ENCODE peak calls at places on chromosome 3, in ten cellular contexts. H, D, V, K, L, B, M, G, E and F are unnamed samples.

GRCh38 chr3:42489116-42489936 is 13.1 kb upstream of the VIPR1 start:
- DNase-seq in E (no peak), H (no peak), B (no peak), K (no peak), V (no peak), L (no peak), D (no peak), G (no peak), M (no peak), F (no peak)

GRCh38 chr3:182364723-182365650 is 428.3 kb upstream of the ATP11B start:
- DNase-seq in G (no peak), V (no peak), B (no peak), D (no peak), L (no peak), E (no peak), K (no peak), M (no peak), H (no peak), F (no peak)

GRCh38 chr3:53775834-53776251 is 70.4 kb downstream of the CHDH start:
- DNase-seq in B (no peak), K (no peak), E (peak), L (no peak), G (no peak), D (no peak), V (no peak), M (peak), H (no peak), F (no peak)

GRCh38 chr3:44240061-44240460 is 1.6 kb upstream of the TOPAZ1 start:
- DNase-seq in M (no peak), V (no peak), B (no peak), H (no peak), L (no peak), D (no peak), E (no peak), G (no peak), K (no peak), F (no peak)

GRCh38 chr3:142886938-142887337 is 1.9 kb downstream of the PCOLCE2 start:
- DNase-seq in D (no peak), G (peak), H (peak), M (no peak), V (no peak), K (no peak), B (no peak), E (peak), L (no peak), F (no peak)

GRCh38 chr3:115018694-115019093 is 128.4 kb downstream of the ZBTB20 start:
- DNase-seq in D (no peak), H (no peak), G (no peak), E (no peak), B (no peak), V (no peak), K (no peak), M (no peak), L (no peak), F (no peak)

GRCh38 chr3:112640333-112640863 is 545 bp downstream of the CCDC80 start:
- DNase-seq in V (no peak), G (peak), L (peak), M (no peak), H (peak), E (peak), B (no peak), D (no peak), K (no peak), F (no peak)

GRCh38 chr3:15753056-15753710 is 44.6 kb downstream of the ANKRD28 start:
- DNase-seq in B (no peak), M (no peak), L (no peak), V (no peak), K (no peak), G (no peak), E (no peak), D (no peak), H (no peak), F (no peak)

GRCh38 chr3:98645039-98645438 is 51.6 kb upstream of the CPOX start:
- DNase-seq in B (no peak), E (peak), K (no peak), G (no peak), D (no peak), M (no peak), L (no peak), V (no peak), H (no peak), F (no peak)

GRCh38 chr3:41202834-41203345 is 3.6 kb downstream of the CTNNB1 start:
- DNase-seq in L (peak), K (no peak), V (no peak), D (no peak), E (peak), M (no peak), H (peak), G (peak), B (no peak), F (no peak)

GRCh38 chr3:170493712-170494182 is 75.1 kb downstream of the CLDN11 start:
- DNase-seq in G (no peak), V (no peak), K (no peak), H (peak), L (no peak), D (no peak), E (peak), B (no peak), M (no peak), F (no peak)

GRCh38 chr3:156631323-156631722 is 43.1 kb upstream of the TIPARP start:
- DNase-seq in L (no peak), D (no peak), M (no peak), B (no peak), H (no peak), G (no peak), K (no peak), E (peak), V (no peak), F (no peak)

GRCh38 chr3:186614597-186615483 is 2.0 kb downstream of the AHSG start:
- DNase-seq in G (no peak), H (peak), B (peak), L (peak), E (peak), M (peak), V (peak), D (peak), K (no peak), F (no peak)

GRCh38 chr3:55198554-55198953 is 270.7 kb upstream of the LRTM1 start:
- DNase-seq in M (no peak), V (no peak), B (no peak), E (peak), H (peak), L (no peak), K (no peak), G (peak), D (no peak), F (no peak)

GRCh38 chr3:189728915-189729314 is 97.7 kb downstream of the TP63 start:
- DNase-seq in G (no peak), E (no peak), K (no peak), D (no peak), L (no peak), H (no peak), M (no peak), V (no peak), B (no peak), F (no peak)

GRCh38 chr3:190269096-190269495 is 53.1 kb downstream of the CLDN1 start:
- DNase-seq in L (no peak), G (no peak), V (no peak), D (no peak), B (no peak), H (no peak), E (no peak), M (no peak), K (no peak), F (no peak)

GRCh38 chr3:18780941-18781340 is 355.8 kb upstream of the SATB1 start:
- DNase-seq in K (no peak), M (no peak), V (no peak), G (no peak), L (no peak), B (no peak), D (no peak), H (no peak), E (no peak), F (no peak)

GRCh38 chr3:50662408-50662807 is 12.3 kb upstream of the DOCK3 start:
- DNase-seq in M (no peak), E (no peak), G (no peak), H (no peak), V (no peak), B (no peak), L (no peak), K (no peak), D (no peak), F (peak)

GRCh38 chr3:196502775-196503181 is 790 bp downstream of the RNF168 start:
- DNase-seq in D (peak), L (peak), K (peak), E (peak), M (no peak), H (peak), B (peak), G (peak), V (peak), F (no peak)

GRCh38 chr3:169772530-169772950 is 656 bp upstream of the MYNN start:
- DNase-seq in G (no peak), K (no peak), D (peak), E (peak), L (peak), H (peak), V (no peak), B (peak), M (no peak), F (no peak)

GRCh38 chr3:160130950-160131349 is 94.3 kb upstream of the C3orf80 start:
- DNase-seq in D (no peak), M (no peak), H (peak), B (no peak), L (no peak), G (peak), K (no peak), E (peak), V (no peak), F (no peak)

GRCh38 chr3:43453981-43454380 is 167.6 kb downstream of the SNRK start:
- DNase-seq in M (no peak), D (no peak), L (no peak), V (no peak), H (no peak), E (no peak), G (no peak), B (no peak), K (no peak), F (no peak)

GRCh38 chr3:23968467-23969184 is 23.5 kb downstream of the NR1D2 start:
- DNase-seq in K (no peak), L (no peak), M (no peak), E (peak), V (no peak), H (peak), G (no peak), D (no peak), B (no peak), F (no peak)

GRCh38 chr3:157418104-157418503 is 18.5 kb upstream of the PTX3 start:
- DNase-seq in V (no peak), E (peak), B (no peak), L (no peak), D (no peak), K (no peak), M (no peak), G (no peak), H (peak), F (no peak)

GRCh38 chr3:152235709-152236298 is 32.9 kb upstream of the MBNL1 start:
- DNase-seq in V (no peak), M (no peak), D (no peak), L (no peak), G (no peak), B (no peak), E (peak), K (no peak), H (peak), F (no peak)

GRCh38 chr3:144085964-144086363 is 114.3 kb downstream of the DIPK2A start:
- DNase-seq in G (no peak), E (peak), B (peak), D (no peak), K (no peak), L (no peak), V (no peak), H (peak), M (no peak), F (no peak)

GRCh38 chr3:124837730-124838186 is 49.4 kb downstream of the ITGB5 start:
- DNase-seq in M (no peak), K (no peak), E (peak), V (no peak), D (peak), L (no peak), B (no peak), H (peak), G (no peak), F (no peak)

GRCh38 chr3:131233900-131234667 is 147.5 kb upstream of the NUDT16 start:
- DNase-seq in L (no peak), E (peak), D (no peak), B (no peak), M (no peak), G (no peak), V (no peak), H (no peak), K (no peak), F (no peak)

DNA sequence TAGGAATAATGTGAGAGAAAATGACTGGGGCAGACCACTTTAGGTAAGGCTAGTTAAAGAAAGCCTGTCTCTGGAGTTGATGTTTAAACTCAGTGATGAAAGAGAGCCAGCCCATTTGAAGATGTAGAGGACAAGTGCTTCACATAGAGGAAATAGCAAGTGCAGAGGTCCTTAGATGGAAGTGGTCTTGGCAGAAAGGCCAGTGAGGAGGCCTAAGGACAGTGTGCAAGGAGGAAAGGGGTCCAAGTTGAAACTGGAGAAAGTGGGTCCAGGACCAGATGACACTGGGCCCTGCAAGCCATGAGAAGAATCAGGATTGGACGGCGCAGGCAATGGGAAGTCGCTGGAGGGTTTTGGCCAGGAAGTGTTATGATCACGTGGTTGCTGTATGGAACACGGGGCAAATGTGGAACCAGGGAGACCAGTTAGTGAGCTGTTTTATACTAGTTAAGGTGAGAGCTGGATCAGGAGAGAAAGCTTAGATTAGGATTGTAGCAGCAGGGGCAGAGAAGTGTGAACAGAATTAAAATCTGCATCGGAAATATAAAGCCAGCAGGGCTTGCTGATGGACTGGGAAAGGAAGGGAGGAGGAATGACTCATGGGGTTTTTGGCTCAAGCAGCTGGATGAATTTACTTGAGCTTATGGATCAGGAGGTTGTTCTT is 48.0 kb upstream of the SCAANT1 start:
- DNase-seq in D (no peak), V (no peak), B (no peak), L (no peak), H (peak), M (no peak), E (peak), K (no peak), G (no peak), F (no peak)
- TF ChIP-seq CTCF in D (no peak), V (no peak), B (no peak), L (no peak), H (peak), M (no peak), E (no peak), K (no peak), G (no peak), F (peak)

GRCh38 chr3:133444071-133444774 is 44.4 kb downstream of the BFSP2 start:
- DNase-seq in G (no peak), B (no peak), V (no peak), K (no peak), D (no peak), E (peak), M (no peak), H (peak), L (no peak), F (no peak)
- TF ChIP-seq CTCF in G (no peak), B (no peak), V (no peak), K (no peak), D (no peak), E (no peak), M (no peak), H (peak), L (no peak), F (peak)

GRCh38 chr3:184248454-184249411 is at the start of gene ALG3:
- DNase-seq in K (peak), D (peak), H (peak), L (peak), B (peak), E (peak), M (peak), G (peak), V (peak), F (peak)
- TF ChIP-seq CTCF in K (no peak), D (no peak), H (no peak), L (no peak), B (no peak), E (no peak), M (no peak), G (no peak), V (no peak), F (no peak)

GRCh38 chr3:188390775-188391443 is 237.0 kb downstream of the LPP start:
- DNase-seq in G (no peak), V (no peak), B (no peak), D (no peak), E (no peak), L (peak), H (no peak), K (no peak), M (no peak), F (no peak)
- TF ChIP-seq CTCF in G (no peak), V (no peak), B (no peak), D (no peak), E (no peak), L (no peak), H (no peak), K (no peak), M (no peak), F (peak)

DNA sequence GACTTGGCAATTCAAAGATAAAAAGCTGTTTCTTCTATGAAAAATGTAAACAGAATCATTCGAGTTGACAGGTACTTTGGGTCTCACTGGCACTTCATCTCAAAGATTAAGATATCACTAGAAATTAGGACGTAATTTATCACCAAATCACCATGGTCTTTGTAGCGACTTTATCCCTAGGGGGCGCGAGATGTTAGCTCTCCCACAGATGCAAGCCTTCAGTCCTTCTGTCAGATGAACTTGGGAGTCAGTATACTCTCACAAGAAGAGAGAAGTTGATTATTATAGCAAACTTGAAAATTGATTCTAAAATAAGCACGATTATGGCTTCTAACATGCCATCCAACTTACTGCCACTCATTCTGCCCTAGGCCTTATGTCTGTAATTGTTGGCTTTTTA is 150.3 kb downstream of the ALCAM start:
- DNase-seq in V (no peak), B (no peak), L (peak), H (no peak), M (no peak), D (peak), K (no peak), G (no peak), E (peak), F (no peak)
- TF ChIP-seq CTCF in V (no peak), B (no peak), L (peak), H (peak), M (no peak), D (peak), K (no peak), G (no peak), E (no peak), F (peak)

DNA sequence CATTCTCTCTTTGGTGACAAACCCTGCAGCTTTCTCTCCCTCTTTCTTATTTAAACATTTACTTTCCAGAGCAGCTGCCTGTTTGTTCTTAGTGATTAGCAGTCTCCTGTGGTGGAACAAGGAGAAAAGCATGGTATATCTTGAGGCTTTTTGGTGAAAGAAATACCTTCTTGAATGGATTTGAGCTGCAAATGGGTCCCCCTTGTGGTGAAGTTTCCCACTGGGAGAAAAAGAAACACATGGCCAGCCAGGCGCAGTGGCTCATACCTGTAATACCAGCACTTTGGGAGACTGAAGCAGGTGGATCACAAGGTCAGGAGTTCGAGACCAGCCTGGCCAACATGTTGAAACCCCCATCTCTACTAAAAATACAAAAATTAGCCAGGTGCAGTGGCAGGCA is 48.3 kb upstream of the ACP3 start:
- DNase-seq in K (no peak), D (peak), E (peak), L (no peak), G (no peak), V (no peak), B (no peak), M (no peak), H (peak), F (no peak)
- TF ChIP-seq CTCF in K (no peak), D (peak), E (peak), L (peak), G (peak), V (no peak), B (peak), M (no peak), H (peak), F (peak)

GRCh38 chr3:88112329-88112728 is 37.4 kb upstream of the C3orf38 start:
- DNase-seq in D (no peak), L (no peak), B (no peak), V (no peak), H (no peak), K (no peak), M (no peak), G (no peak), E (no peak), F (no peak)

GRCh38 chr3:88117683-88118082 is 32.1 kb upstream of the C3orf38 start:
- DNase-seq in M (no peak), B (no peak), E (no peak), G (no peak), K (no peak), H (no peak), V (no peak), D (no peak), L (no peak), F (no peak)

GRCh38 chr3:88114878-88115549 is 34.7 kb upstream of the C3orf38 start:
- DNase-seq in L (no peak), E (no peak), V (no peak), B (no peak), M (no peak), K (no peak), G (no peak), H (no peak), D (no peak), F (no peak)

DNA sequence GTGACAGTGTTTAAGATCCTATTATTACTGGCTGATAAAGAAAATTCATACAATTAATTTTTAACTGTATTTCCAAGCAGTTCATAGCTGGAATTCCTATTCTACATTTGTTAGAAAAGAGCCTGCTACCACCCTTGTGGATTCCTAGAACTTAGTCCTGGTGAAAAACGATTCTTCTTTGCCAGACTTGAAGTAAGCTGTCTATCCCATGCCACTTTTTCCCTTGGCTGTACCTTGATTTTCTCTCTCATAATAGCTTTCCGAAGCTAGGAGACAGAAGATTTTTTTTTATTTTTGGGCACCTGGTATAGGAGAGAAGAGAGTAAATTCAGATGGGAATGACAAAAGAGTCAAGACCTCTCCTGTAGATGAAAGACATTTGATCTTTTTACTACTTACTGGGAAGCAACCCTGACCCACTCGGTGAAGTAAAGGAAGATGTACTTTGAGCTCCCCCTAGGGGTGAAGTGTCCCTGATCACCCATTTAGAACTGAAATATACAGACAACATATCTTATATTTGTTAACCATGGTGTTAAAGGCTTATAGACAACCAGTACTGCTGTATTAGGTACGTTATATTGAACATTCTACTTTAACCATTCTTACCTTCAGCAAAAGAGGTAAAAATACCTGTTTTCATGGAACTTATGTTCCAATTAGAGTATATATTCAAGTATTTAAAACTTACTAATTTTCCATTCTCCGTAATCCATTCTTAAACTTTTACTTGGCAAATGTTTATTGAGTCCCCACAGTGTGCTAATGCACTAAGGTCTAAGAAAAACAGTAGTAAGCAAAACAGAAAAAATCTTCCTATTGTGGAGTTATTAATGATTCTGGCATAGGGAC is 36.2 kb upstream of the C3orf38 start:
- DNase-seq in L (peak), H (peak), E (peak), B (no peak), V (no peak), M (no peak), D (peak), K (peak), G (peak), F (no peak)
- TF ChIP-seq CTCF in L (peak), H (peak), E (peak), B (peak), V (no peak), M (peak), D (peak), K (peak), G (peak), F (peak)